ENCODE peak calls at places on chromosomes 11 and 22, in nine cellular contexts. Y is brain microvascular endothelial cell, H is fibroblast of lung, L is HFFc6, P is esophagus squamous epithelium, W is foreskin fibroblast, V is B cell, Z is lower lobe of right lung, X is neural crest cell. A is an unnamed sample.

GRCh38 chr11:47356129-47356997 is 3.9 kb upstream of the MYBPC3 start:
- DNase-seq in Y (no peak), H (no peak), L (no peak), P (no peak), W (no peak), V (no peak), Z (peak), X (no peak), A (no peak)

GRCh38 chr11:57325735-57326048 is 940 bp upstream of the TNKS1BP1 start:
- DNase-seq in Y (no peak), H (no peak), L (no peak), P (no peak), W (no peak), V (no peak), Z (peak), X (no peak), A (no peak)

GRCh38 chr11:36357831-36358230 is 61.7 kb downstream of the PRR5L start:
- DNase-seq in Y (no peak), H (no peak), L (no peak), P (no peak), W (no peak), V (no peak), Z (no peak), X (no peak), A (no peak)

GRCh38 chr22:37202001-37202555 is 10.2 kb downstream of the SSTR3 start:
- DNase-seq in Y (no peak), H (no peak), L (no peak), P (no peak), W (no peak), V (no peak), Z (peak), X (no peak), A (no peak)

GRCh38 chr22:26887456-26887855 is 230.1 kb downstream of the MIAT start:
- DNase-seq in Y (peak), H (peak), L (peak), P (no peak), W (peak), V (no peak), Z (no peak), X (no peak), A (no peak)

GRCh38 chr11:127073621-127074020 is 73.1 kb upstream of the KIRREL3 start:
- DNase-seq in Y (no peak), H (no peak), L (no peak), P (no peak), W (no peak), V (no peak), Z (no peak), X (no peak), A (no peak)

GRCh38 chr11:126431401-126432064 is 76.0 kb downstream of the ST3GAL4 start:
- DNase-seq in Y (peak), H (peak), L (peak), P (no peak), W (peak), V (no peak), Z (no peak), X (no peak), A (no peak)

GRCh38 chr11:121131656-121132055 is 30.6 kb downstream of the TECTA start:
- DNase-seq in Y (no peak), H (no peak), L (no peak), P (no peak), W (no peak), V (no peak), Z (no peak), X (no peak), A (no peak)

GRCh38 chr22:39476664-39477063 is 19.9 kb downstream of the MGAT3 start:
- DNase-seq in Y (no peak), H (no peak), L (no peak), P (no peak), W (no peak), V (no peak), Z (no peak), X (no peak), A (no peak)

GRCh38 chr11:296976-297665 is 2.2 kb downstream of the IFITM5 start:
- DNase-seq in Y (no peak), H (no peak), L (no peak), P (no peak), W (no peak), V (peak), Z (no peak), X (no peak), A (peak)

GRCh38 chr11:18285841-18286240 is 19.8 kb downstream of the SAA1 start:
- DNase-seq in Y (no peak), H (peak), L (peak), P (no peak), W (no peak), V (no peak), Z (no peak), X (no peak), A (no peak)

GRCh38 chr11:112227471-112227870 is 1.2 kb downstream of the PTS start:
- DNase-seq in Y (no peak), H (no peak), L (no peak), P (no peak), W (no peak), V (no peak), Z (no peak), X (no peak), A (no peak)

GRCh38 chr11:8382436-8383053 is 118.9 kb upstream of the LMO1 start:
- DNase-seq in Y (peak), H (peak), L (peak), P (no peak), W (peak), V (no peak), Z (no peak), X (no peak), A (no peak)

GRCh38 chr11:92227233-92227593 is 2.6 kb downstream of the FAT3 start:
- DNase-seq in Y (no peak), H (no peak), L (no peak), P (no peak), W (no peak), V (no peak), Z (no peak), X (no peak), A (no peak)

GRCh38 chr11:69131644-69132300 is 24.0 kb upstream of the SMIM38 start:
- DNase-seq in Y (peak), H (peak), L (peak), P (no peak), W (peak), V (no peak), Z (peak), X (peak), A (no peak)

GRCh38 chr11:82738116-82738515 is 4.5 kb upstream of the FAM181B start:
- DNase-seq in Y (no peak), H (no peak), L (no peak), P (no peak), W (no peak), V (no peak), Z (no peak), X (no peak), A (no peak)

GRCh38 chr22:45547016-45547345 is 44.3 kb downstream of the FBLN1 start:
- DNase-seq in Y (no peak), H (no peak), L (no peak), P (no peak), W (no peak), V (no peak), Z (no peak), X (no peak), A (peak)

GRCh38 chr22:45546333-45547015 is 43.8 kb downstream of the FBLN1 start:
- DNase-seq in Y (no peak), H (no peak), L (no peak), P (no peak), W (no peak), V (no peak), Z (no peak), X (no peak), A (peak)

GRCh38 chr22:45548991-45549736 is 46.5 kb downstream of the FBLN1 start:
- DNase-seq in Y (peak), H (peak), L (peak), P (no peak), W (peak), V (no peak), Z (no peak), X (no peak), A (peak)

GRCh38 chr22:45549739-45550138 is 47.1 kb downstream of the FBLN1 start:
- DNase-seq in Y (no peak), H (no peak), L (no peak), P (no peak), W (no peak), V (no peak), Z (no peak), X (no peak), A (no peak)

GRCh38 chr22:45548441-45548840 is 45.8 kb downstream of the FBLN1 start:
- DNase-seq in Y (no peak), H (no peak), L (no peak), P (no peak), W (no peak), V (no peak), Z (no peak), X (no peak), A (peak)
- TF ChIP-seq CTCF in Y (no peak), H (no peak), L (no peak), P (no peak), W (no peak), V (no peak), Z (no peak), X (no peak), A (no peak)

DNA sequence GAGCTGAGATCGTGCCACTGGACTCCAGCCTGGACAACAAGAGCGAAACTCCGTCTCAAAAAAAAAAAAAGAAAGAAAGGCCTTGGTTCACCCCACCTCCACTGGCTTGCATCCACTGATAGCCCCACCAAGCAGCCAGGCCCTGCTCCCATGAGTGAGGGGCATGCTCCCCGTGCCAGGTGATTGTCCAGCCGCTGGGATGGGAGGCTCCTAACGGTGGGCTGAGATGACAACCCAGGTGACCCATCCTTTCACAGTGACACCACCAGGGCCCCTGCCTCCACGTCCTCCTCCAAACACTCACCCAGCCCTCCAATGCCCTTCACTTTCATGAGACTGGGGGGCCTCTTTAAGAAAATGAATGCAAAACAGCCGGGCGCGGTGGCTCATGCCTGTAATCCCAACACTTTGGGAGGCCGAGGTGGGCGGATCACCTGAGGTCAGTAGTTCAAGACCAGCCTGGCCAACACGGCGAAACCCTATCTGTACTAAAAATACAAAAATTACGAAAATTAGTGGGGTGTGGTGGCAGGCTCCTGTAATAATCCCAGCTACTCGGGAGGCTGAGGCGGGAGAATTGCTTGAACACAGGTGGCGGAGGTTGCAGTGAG is 8.6 kb upstream of the DERL3 start:
- DNase-seq in Y (no peak), H (no peak), L (no peak), P (no peak), W (no peak), V (no peak), Z (no peak), X (no peak), A (no peak)
- TF ChIP-seq CTCF in Y (no peak), H (no peak), L (no peak), P (no peak), W (no peak), V (no peak), Z (no peak), X (no peak), A (no peak)

GRCh38 chr22:22462813-22463567 is 45.6 kb downstream of the ZNF280B start:
- DNase-seq in Y (no peak), H (no peak), L (no peak), P (no peak), W (no peak), V (no peak), Z (no peak), X (no peak), A (no peak)
- TF ChIP-seq CTCF in Y (peak), H (no peak), L (peak), P (no peak), W (peak), V (no peak), Z (no peak), X (peak), A (peak)

GRCh38 chr11:130431337-130431773 is 2.9 kb upstream of the ADAMTS8 start:
- DNase-seq in Y (peak), H (peak), L (peak), P (no peak), W (peak), V (peak), Z (peak), X (peak), A (no peak)
- TF ChIP-seq CTCF in Y (peak), H (peak), L (peak), P (peak), W (peak), V (peak), Z (peak), X (peak), A (peak)

GRCh38 chr11:79066456-79067354 is 374.1 kb downstream of the TENM4 start:
- DNase-seq in Y (no peak), H (no peak), L (no peak), P (no peak), W (no peak), V (no peak), Z (no peak), X (no peak), A (no peak)

GRCh38 chr11:79060534-79060933 is 380.3 kb downstream of the TENM4 start:
- DNase-seq in Y (no peak), H (no peak), L (no peak), P (no peak), W (no peak), V (no peak), Z (no peak), X (no peak), A (no peak)

GRCh38 chr11:79059171-79059570 is 381.7 kb downstream of the TENM4 start:
- DNase-seq in Y (no peak), H (no peak), L (peak), P (no peak), W (no peak), V (no peak), Z (no peak), X (no peak), A (no peak)

GRCh38 chr11:79060081-79060480 is 380.7 kb downstream of the TENM4 start:
- DNase-seq in Y (no peak), H (no peak), L (no peak), P (no peak), W (no peak), V (no peak), Z (no peak), X (no peak), A (no peak)

GRCh38 chr11:79062814-79063762 is 377.7 kb downstream of the TENM4 start:
- DNase-seq in Y (peak), H (no peak), L (no peak), P (no peak), W (no peak), V (no peak), Z (no peak), X (peak), A (no peak)
- TF ChIP-seq CTCF in Y (peak), H (peak), L (peak), P (peak), W (peak), V (no peak), Z (peak), X (peak), A (peak)

DNA sequence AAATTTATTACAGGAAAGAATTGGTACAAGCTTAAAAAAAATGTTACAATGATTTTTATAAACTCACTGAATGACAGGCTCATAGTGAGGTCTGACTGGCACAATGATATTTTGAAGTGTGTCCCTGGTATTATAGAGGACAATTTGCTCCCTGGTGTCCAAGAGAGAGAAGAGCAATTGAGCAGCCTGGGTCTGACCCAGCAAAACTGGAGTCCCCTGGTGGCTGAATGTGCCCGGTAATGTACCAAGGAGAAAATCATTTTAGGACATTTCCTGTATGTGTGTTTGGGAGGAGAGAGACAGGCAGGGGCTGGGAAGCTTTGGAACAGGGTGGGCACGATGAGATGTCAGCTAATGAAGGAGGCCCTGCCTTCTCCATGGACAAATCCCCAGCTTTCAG is 125.3 kb downstream of the APOL5 start:
- DNase-seq in Y (peak), H (peak), L (peak), P (no peak), W (peak), V (no peak), Z (no peak), X (peak), A (no peak)
- TF ChIP-seq CTCF in Y (peak), H (peak), L (peak), P (peak), W (peak), V (no peak), Z (peak), X (peak), A (peak)

A was measured in chondrocyte.